ENCODE peak calls at places on chromosomes 16 and 17, in nine cellular contexts. One of them, this sample, is unnamed. For H3K9me3, the result is how much of the 10 kb centered on the place peaks cover.

GRCh38 chr17:50458290-50458689 is 10.4 kb downstream of the CHAD start:
- DNase-seq in heart left ventricle: no peak
- DNase-seq in sigmoid colon: no peak
- DNase-seq in adrenal gland: no peak
- DNase-seq in ovary: no peak
- DNase-seq in body of pancreas: no peak
- DNase-seq in transverse colon: no peak
- DNase-seq in breast epithelium: no peak
- DNase-seq in gastrocnemius medialis: no peak
- DNase-seq in this sample: no peak

GRCh38 chr17:74369221-74369620 is 1.9 kb downstream of the GPR142 start:
- DNase-seq in heart left ventricle: peak
- DNase-seq in sigmoid colon: no peak
- DNase-seq in adrenal gland: peak
- DNase-seq in ovary: no peak
- DNase-seq in body of pancreas: peak
- DNase-seq in transverse colon: peak
- DNase-seq in breast epithelium: no peak
- DNase-seq in gastrocnemius medialis: no peak
- DNase-seq in this sample: peak

GRCh38 chr17:67531291-67531690 is 154.2 kb downstream of the PITPNC1 start:
- DNase-seq in heart left ventricle: peak
- DNase-seq in sigmoid colon: peak
- DNase-seq in adrenal gland: peak
- DNase-seq in ovary: no peak
- DNase-seq in body of pancreas: peak
- DNase-seq in transverse colon: peak
- DNase-seq in breast epithelium: no peak
- DNase-seq in gastrocnemius medialis: no peak
- DNase-seq in this sample: no peak

GRCh38 chr17:77254961-77255741 is 114.4 kb downstream of the SEC14L1 start:
- DNase-seq in heart left ventricle: no peak
- DNase-seq in sigmoid colon: no peak
- DNase-seq in adrenal gland: peak
- DNase-seq in ovary: no peak
- DNase-seq in body of pancreas: peak
- DNase-seq in transverse colon: no peak
- DNase-seq in breast epithelium: peak
- DNase-seq in gastrocnemius medialis: no peak
- DNase-seq in this sample: no peak

GRCh38 chr16:88905563-88905962 is 39.1 kb upstream of the PABPN1L start:
- DNase-seq in heart left ventricle: no peak
- DNase-seq in sigmoid colon: no peak
- DNase-seq in adrenal gland: peak
- DNase-seq in ovary: no peak
- DNase-seq in body of pancreas: no peak
- DNase-seq in transverse colon: no peak
- DNase-seq in breast epithelium: no peak
- DNase-seq in gastrocnemius medialis: no peak
- DNase-seq in this sample: no peak

GRCh38 chr17:1783271-1783670 is 21.4 kb downstream of the SERPINF1 start:
- DNase-seq in heart left ventricle: peak
- DNase-seq in sigmoid colon: no peak
- DNase-seq in adrenal gland: peak
- DNase-seq in ovary: peak
- DNase-seq in body of pancreas: no peak
- DNase-seq in transverse colon: no peak
- DNase-seq in breast epithelium: no peak
- DNase-seq in gastrocnemius medialis: peak
- DNase-seq in this sample: peak

GRCh38 chr16:75225678-75226515 is 7.1 kb downstream of the CTRB1 start:
- DNase-seq in heart left ventricle: peak
- DNase-seq in sigmoid colon: no peak
- DNase-seq in adrenal gland: no peak
- DNase-seq in ovary: no peak
- DNase-seq in body of pancreas: peak
- DNase-seq in transverse colon: no peak
- DNase-seq in breast epithelium: no peak
- DNase-seq in gastrocnemius medialis: no peak
- DNase-seq in this sample: no peak

GRCh38 chr16:79146-80054 is 1.4 kb downstream of the MPG start:
- DNase-seq in heart left ventricle: no peak
- DNase-seq in sigmoid colon: no peak
- DNase-seq in adrenal gland: no peak
- DNase-seq in ovary: no peak
- DNase-seq in body of pancreas: no peak
- DNase-seq in transverse colon: no peak
- DNase-seq in breast epithelium: no peak
- DNase-seq in gastrocnemius medialis: no peak
- DNase-seq in this sample: no peak

GRCh38 chr16:4989391-4990006 is 31.4 kb downstream of the SEC14L5 start:
- DNase-seq in heart left ventricle: no peak
- DNase-seq in sigmoid colon: no peak
- DNase-seq in adrenal gland: no peak
- DNase-seq in ovary: no peak
- DNase-seq in body of pancreas: no peak
- DNase-seq in transverse colon: no peak
- DNase-seq in breast epithelium: no peak
- DNase-seq in gastrocnemius medialis: no peak
- DNase-seq in this sample: peak

GRCh38 chr17:51764387-51764971 is 394.0 kb downstream of the CA10 start:
- DNase-seq in heart left ventricle: no peak
- DNase-seq in sigmoid colon: peak
- DNase-seq in adrenal gland: peak
- DNase-seq in ovary: peak
- DNase-seq in body of pancreas: peak
- DNase-seq in transverse colon: peak
- DNase-seq in breast epithelium: peak
- DNase-seq in gastrocnemius medialis: no peak
- DNase-seq in this sample: peak

GRCh38 chr17:45235071-45236001 is 13.7 kb downstream of the FMNL1 start:
- DNase-seq in heart left ventricle: peak
- DNase-seq in sigmoid colon: peak
- DNase-seq in adrenal gland: peak
- DNase-seq in ovary: peak
- DNase-seq in body of pancreas: peak
- DNase-seq in transverse colon: peak
- DNase-seq in breast epithelium: peak
- DNase-seq in gastrocnemius medialis: peak
- DNase-seq in this sample: peak

GRCh38 chr17:6244796-6245195 is 174.6 kb downstream of the WSCD1 start:
- DNase-seq in heart left ventricle: no peak
- DNase-seq in sigmoid colon: no peak
- DNase-seq in adrenal gland: no peak
- DNase-seq in ovary: no peak
- DNase-seq in body of pancreas: no peak
- DNase-seq in transverse colon: no peak
- DNase-seq in breast epithelium: no peak
- DNase-seq in gastrocnemius medialis: no peak
- DNase-seq in this sample: no peak

GRCh38 chr16:24853830-24854229 is 8.1 kb downstream of the SLC5A11 start:
- DNase-seq in heart left ventricle: peak
- DNase-seq in sigmoid colon: peak
- DNase-seq in adrenal gland: peak
- DNase-seq in ovary: peak
- DNase-seq in body of pancreas: no peak
- DNase-seq in transverse colon: no peak
- DNase-seq in breast epithelium: no peak
- DNase-seq in gastrocnemius medialis: no peak
- DNase-seq in this sample: no peak

GRCh38 chr16:10078541-10078949 is 103.7 kb downstream of the GRIN2A start:
- DNase-seq in heart left ventricle: no peak
- DNase-seq in sigmoid colon: no peak
- DNase-seq in adrenal gland: no peak
- DNase-seq in ovary: no peak
- DNase-seq in body of pancreas: no peak
- DNase-seq in transverse colon: no peak
- DNase-seq in breast epithelium: no peak
- DNase-seq in gastrocnemius medialis: no peak
- DNase-seq in this sample: no peak

GRCh38 chr16:81786868-81787267 is 7.8 kb downstream of the PLCG2 start:
- DNase-seq in heart left ventricle: no peak
- DNase-seq in sigmoid colon: no peak
- DNase-seq in adrenal gland: no peak
- DNase-seq in ovary: no peak
- DNase-seq in body of pancreas: no peak
- DNase-seq in transverse colon: no peak
- DNase-seq in breast epithelium: no peak
- DNase-seq in gastrocnemius medialis: no peak
- DNase-seq in this sample: no peak

GRCh38 chr17:28857848-28858360 is 3.1 kb downstream of the ERAL1 start:
- DNase-seq in heart left ventricle: no peak
- DNase-seq in sigmoid colon: no peak
- DNase-seq in adrenal gland: no peak
- DNase-seq in ovary: no peak
- DNase-seq in body of pancreas: no peak
- DNase-seq in transverse colon: no peak
- DNase-seq in breast epithelium: no peak
- DNase-seq in gastrocnemius medialis: no peak
- DNase-seq in this sample: no peak

GRCh38 chr17:28849281-28849680 is 5.5 kb upstream of the ERAL1 start:
- DNase-seq in heart left ventricle: no peak
- DNase-seq in sigmoid colon: no peak
- DNase-seq in adrenal gland: no peak
- DNase-seq in ovary: no peak
- DNase-seq in body of pancreas: no peak
- DNase-seq in transverse colon: no peak
- DNase-seq in breast epithelium: no peak
- DNase-seq in gastrocnemius medialis: no peak
- DNase-seq in this sample: no peak

GRCh38 chr17:28853295-28853694 is 1.5 kb upstream of the ERAL1 start:
- DNase-seq in heart left ventricle: no peak
- DNase-seq in sigmoid colon: no peak
- DNase-seq in adrenal gland: no peak
- DNase-seq in ovary: no peak
- DNase-seq in body of pancreas: no peak
- DNase-seq in transverse colon: no peak
- DNase-seq in breast epithelium: no peak
- DNase-seq in gastrocnemius medialis: no peak
- DNase-seq in this sample: no peak

GRCh38 chr17:28860363-28860808 is 5.6 kb downstream of the ERAL1 start:
- DNase-seq in heart left ventricle: no peak
- DNase-seq in sigmoid colon: no peak
- DNase-seq in adrenal gland: no peak
- DNase-seq in ovary: no peak
- DNase-seq in body of pancreas: no peak
- DNase-seq in transverse colon: no peak
- DNase-seq in breast epithelium: no peak
- DNase-seq in gastrocnemius medialis: no peak
- DNase-seq in this sample: no peak

GRCh38 chr17:28854457-28855382 is at the start of gene ERAL1:
- DNase-seq in heart left ventricle: peak
- DNase-seq in sigmoid colon: peak
- DNase-seq in adrenal gland: peak
- DNase-seq in ovary: peak
- DNase-seq in body of pancreas: peak
- DNase-seq in transverse colon: peak
- DNase-seq in breast epithelium: peak
- DNase-seq in gastrocnemius medialis: peak
- DNase-seq in this sample: peak
- TF ChIP-seq POLR2A in heart left ventricle: peak
- TF ChIP-seq POLR2A in sigmoid colon: peak
- TF ChIP-seq POLR2A in adrenal gland: peak
- TF ChIP-seq POLR2A in ovary: peak
- TF ChIP-seq POLR2A in body of pancreas: peak
- TF ChIP-seq POLR2A in transverse colon: peak
- TF ChIP-seq POLR2A in breast epithelium: no peak
- TF ChIP-seq POLR2A in gastrocnemius medialis: peak
- TF ChIP-seq POLR2A in this sample: peak

GRCh38 chr16:8632675-8633182 is 11.2 kb downstream of the METTL22 start:
- DNase-seq in heart left ventricle: peak
- DNase-seq in sigmoid colon: peak
- DNase-seq in adrenal gland: peak
- DNase-seq in ovary: no peak
- DNase-seq in body of pancreas: no peak
- DNase-seq in transverse colon: peak
- DNase-seq in breast epithelium: no peak
- DNase-seq in gastrocnemius medialis: peak
- DNase-seq in this sample: no peak

GRCh38 chr16:8631373-8631772 is 9.9 kb downstream of the METTL22 start:
- DNase-seq in heart left ventricle: no peak
- DNase-seq in sigmoid colon: no peak
- DNase-seq in adrenal gland: no peak
- DNase-seq in ovary: no peak
- DNase-seq in body of pancreas: no peak
- DNase-seq in transverse colon: no peak
- DNase-seq in breast epithelium: no peak
- DNase-seq in gastrocnemius medialis: no peak
- DNase-seq in this sample: no peak

GRCh38 chr16:8639694-8640093 is 18.2 kb downstream of the METTL22 start:
- DNase-seq in heart left ventricle: no peak
- DNase-seq in sigmoid colon: no peak
- DNase-seq in adrenal gland: no peak
- DNase-seq in ovary: no peak
- DNase-seq in body of pancreas: no peak
- DNase-seq in transverse colon: no peak
- DNase-seq in breast epithelium: no peak
- DNase-seq in gastrocnemius medialis: no peak
- DNase-seq in this sample: no peak

GRCh38 chr16:8631818-8632217 is 10.3 kb downstream of the METTL22 start:
- DNase-seq in heart left ventricle: no peak
- DNase-seq in sigmoid colon: no peak
- DNase-seq in adrenal gland: no peak
- DNase-seq in ovary: no peak
- DNase-seq in body of pancreas: no peak
- DNase-seq in transverse colon: no peak
- DNase-seq in breast epithelium: no peak
- DNase-seq in gastrocnemius medialis: no peak
- DNase-seq in this sample: no peak

GRCh38 chr16:8634991-8635736 is 13.7 kb downstream of the METTL22 start:
- DNase-seq in heart left ventricle: no peak
- DNase-seq in sigmoid colon: peak
- DNase-seq in adrenal gland: no peak
- DNase-seq in ovary: no peak
- DNase-seq in body of pancreas: no peak
- DNase-seq in transverse colon: no peak
- DNase-seq in breast epithelium: no peak
- DNase-seq in gastrocnemius medialis: no peak
- DNase-seq in this sample: no peak
- TF ChIP-seq CTCF in heart left ventricle: no peak
- TF ChIP-seq CTCF in sigmoid colon: no peak
- TF ChIP-seq CTCF in adrenal gland: no peak
- TF ChIP-seq CTCF in ovary: no peak
- TF ChIP-seq CTCF in body of pancreas: no peak
- TF ChIP-seq CTCF in transverse colon: peak
- TF ChIP-seq CTCF in breast epithelium: no peak
- TF ChIP-seq CTCF in gastrocnemius medialis: no peak
- TF ChIP-seq CTCF in this sample: no peak

GRCh38 chr16:3383045-3383448 is 17.8 kb downstream of the ZSCAN32 start:
- DNase-seq in heart left ventricle: no peak
- DNase-seq in sigmoid colon: no peak
- DNase-seq in adrenal gland: no peak
- DNase-seq in ovary: no peak
- DNase-seq in body of pancreas: no peak
- DNase-seq in transverse colon: no peak
- DNase-seq in breast epithelium: no peak
- DNase-seq in gastrocnemius medialis: no peak
- DNase-seq in this sample: no peak
- H3K9me3 ChIP-seq in heart left ventricle: half or more
- H3K9me3 ChIP-seq in sigmoid colon: half or more
- H3K9me3 ChIP-seq in adrenal gland: half or more
- H3K9me3 ChIP-seq in ovary: under half
- H3K9me3 ChIP-seq in body of pancreas: under half
- H3K9me3 ChIP-seq in transverse colon: half or more
- H3K9me3 ChIP-seq in breast epithelium: half or more
- H3K9me3 ChIP-seq in gastrocnemius medialis: under half
- H3K9me3 ChIP-seq in this sample: half or more

GRCh38 chr16:67226804-67227566 is at the start of gene TMEM208:
- DNase-seq in heart left ventricle: peak
- DNase-seq in sigmoid colon: peak
- DNase-seq in adrenal gland: peak
- DNase-seq in ovary: peak
- DNase-seq in body of pancreas: peak
- DNase-seq in transverse colon: peak
- DNase-seq in breast epithelium: peak
- DNase-seq in gastrocnemius medialis: peak
- DNase-seq in this sample: peak
- TF ChIP-seq POLR2A in heart left ventricle: peak
- TF ChIP-seq POLR2A in sigmoid colon: peak
- TF ChIP-seq POLR2A in adrenal gland: peak
- TF ChIP-seq POLR2A in ovary: peak
- TF ChIP-seq POLR2A in body of pancreas: peak
- TF ChIP-seq POLR2A in transverse colon: peak
- TF ChIP-seq POLR2A in breast epithelium: peak
- TF ChIP-seq POLR2A in gastrocnemius medialis: peak
- TF ChIP-seq POLR2A in this sample: peak

This sample was measured in right lobe of liver.